ENCODE peak calls at places on chromosome 1, in five cellular contexts. I is GM18507, Y is NCI-H1694, A is myocyte, J is left ventricle myocardium inferior. R is an unnamed sample.

GRCh38 chr1:182259229-182259872 is 132.2 kb downstream of the GLUL start:
- DNase-seq in I (no peak), Y (peak; percentile 5), A (peak; percentile 99), J (peak; percentile 49), R (no peak)

GRCh38 chr1:221961532-221962292 is 219.8 kb upstream of the DUSP10 start:
- DNase-seq in I (no peak), Y (no peak), A (peak; percentile 84), J (no peak), R (no peak)

GRCh38 chr1:158075078-158075477 is 81.6 kb downstream of the KIRREL1 start:
- DNase-seq in I (no peak), Y (no peak), A (no peak), J (no peak), R (no peak)

GRCh38 chr1:76264642-76265041 is 190.1 kb downstream of the ST6GALNAC3 start:
- DNase-seq in I (no peak), Y (no peak), A (no peak), J (no peak), R (no peak)

GRCh38 chr1:237799762-237800474 is 90.8 kb downstream of the ZP4 start:
- DNase-seq in I (no peak), Y (peak; percentile 14), A (peak; percentile 26), J (peak; percentile 32), R (no peak)

GRCh38 chr1:106907795-106908194 is 148.7 kb upstream of the PRMT6 start:
- DNase-seq in I (no peak), Y (no peak), A (no peak), J (no peak), R (no peak)

GRCh38 chr1:81296584-81296983 is 504.1 kb upstream of the ADGRL2 start:
- DNase-seq in I (no peak), Y (no peak), A (no peak), J (no peak), R (no peak)

GRCh38 chr1:37691497-37692077 is 729 bp upstream of the CDCA8 start:
- DNase-seq in I (no peak), Y (no peak), A (peak; percentile 26), J (peak; percentile 33), R (no peak)

GRCh38 chr1:178938959-178939317 is 68.1 kb upstream of the ANGPTL1 start:
- DNase-seq in I (no peak), Y (no peak), A (no peak), J (peak; percentile 81), R (no peak)

GRCh38 chr1:247914941-247915662 is 5.0 kb upstream of the OR2T8 start:
- DNase-seq in I (no peak), Y (no peak), A (no peak), J (no peak), R (no peak)

GRCh38 chr1:96722161-96722908 is 751 bp downstream of the PTBP2 start:
- DNase-seq in I (peak; percentile 12), Y (peak; percentile 36), A (peak; percentile 67), J (peak; percentile 66), R (peak; percentile 81)

GRCh38 chr1:17053071-17053684 is 654 bp downstream of the SDHB start:
- DNase-seq in I (no peak), Y (no peak), A (no peak), J (no peak), R (no peak)

GRCh38 chr1:117587479-117588356 is 18.1 kb upstream of the TENT5C start:
- DNase-seq in I (no peak), Y (no peak), A (no peak), J (no peak), R (no peak)

GRCh38 chr1:182394055-182394775 is 2.6 kb upstream of the GLUL start:
- DNase-seq in I (no peak), Y (no peak), A (no peak), J (no peak), R (no peak)

GRCh38 chr1:40185951-40186864 is 25.0 kb downstream of the RLF start:
- DNase-seq in I (peak; percentile 55), Y (no peak), A (peak; percentile 92), J (no peak), R (peak; percentile 25)

GRCh38 chr1:47438321-47439150 is 692 bp downstream of the FOXD2 start:
- DNase-seq in I (no peak), Y (no peak), A (no peak), J (peak; percentile 26), R (no peak)

GRCh38 chr1:230849451-230850194 is 18.7 kb downstream of the C1orf198 start:
- DNase-seq in I (no peak), Y (peak; percentile 82), A (peak; percentile 95), J (peak; percentile 62), R (no peak)

GRCh38 chr1:8155528-8156186 is 129.5 kb upstream of the ERRFI1 start:
- DNase-seq in I (no peak), Y (no peak), A (no peak), J (no peak), R (no peak)

GRCh38 chr1:167166703-167167100 is 54.0 kb upstream of the POU2F1 start:
- DNase-seq in I (no peak), Y (peak; percentile 77), A (no peak), J (no peak), R (no peak)

GRCh38 chr1:52098139-52098871 is 42.2 kb downstream of the BTF3L4 start:
- DNase-seq in I (no peak), Y (no peak), A (no peak), J (no peak), R (no peak)

GRCh38 chr1:4101434-4102150 is 201.5 kb upstream of the C1orf174 start:
- DNase-seq in I (no peak), Y (peak; percentile 25), A (no peak), J (no peak), R (no peak)

GRCh38 chr1:165143437-165144065 is 213.0 kb downstream of the LMX1A start:
- DNase-seq in I (no peak), Y (no peak), A (peak; percentile 3), J (no peak), R (no peak)

GRCh38 chr1:192477630-192478029 is 97.9 kb upstream of the RGS1 start:
- DNase-seq in I (peak; percentile 22), Y (no peak), A (peak; percentile 65), J (no peak), R (no peak)

R was measured in amygdala.